ENCODE peak calls at places on chromosomes 11 and 22, in nine cellular contexts. E is astrocyte, D is hepatocyte, P is IMR-90, B is fibroblast of lung, K is HepG2, H is neural progenitor cell, Y is endothelial cell of umbilical vein, S is DND-41. T is an unnamed sample.

GRCh38 chr11:26905368-26905767 is 88.5 kb upstream of the FIBIN start:
- DNase-seq in E (peak; percentile 44), D (no peak), P (peak; percentile 4), B (peak; percentile 51), K (no peak), H (peak; percentile 32), Y (no peak), S (no peak), T (peak; percentile 22)

GRCh38 chr11:113505541-113506375 is 30.6 kb upstream of the DRD2 start:
- DNase-seq in E (peak; percentile 82), D (peak; percentile 26), P (peak; percentile 36), B (peak; percentile 85), K (peak; percentile 55), H (peak; percentile 33), Y (no peak), S (no peak), T (no peak)

GRCh38 chr11:11731311-11732083 is 109.7 kb upstream of the GALNT18 start:
- DNase-seq in E (peak; percentile 61), D (no peak), P (peak; percentile 73), B (peak; percentile 78), K (no peak), H (no peak), Y (no peak), S (no peak), T (no peak)

GRCh38 chr11:71293961-71294782 is 41.8 kb upstream of the SHANK2 start:
- DNase-seq in E (no peak), D (no peak), P (no peak), B (no peak), K (no peak), H (no peak), Y (no peak), S (no peak), T (no peak)

GRCh38 chr11:128236506-128237498 is 350.6 kb downstream of the ETS1 start:
- DNase-seq in E (no peak), D (no peak), P (no peak), B (no peak), K (no peak), H (no peak), Y (no peak), S (no peak), T (no peak)

GRCh38 chr11:33060271-33060670 is 20.9 kb downstream of the TCP11L1 start:
- DNase-seq in E (no peak), D (no peak), P (no peak), B (no peak), K (no peak), H (no peak), Y (no peak), S (no peak), T (no peak)

GRCh38 chr11:128294685-128295079 is 292.7 kb downstream of the ETS1 start:
- DNase-seq in E (peak; percentile 71), D (no peak), P (peak; percentile 63), B (peak; percentile 78), K (no peak), H (no peak), Y (peak; percentile 37), S (no peak), T (no peak)

GRCh38 chr11:122717264-122717867 is 61.8 kb downstream of the UBASH3B start:
- DNase-seq in E (no peak), D (no peak), P (no peak), B (no peak), K (no peak), H (no peak), Y (no peak), S (peak; percentile 92), T (peak; percentile 14)

GRCh38 chr22:41289681-41290080 is 3.7 kb upstream of the RANGAP1 start:
- DNase-seq in E (no peak), D (no peak), P (no peak), B (no peak), K (no peak), H (no peak), Y (no peak), S (no peak), T (peak; percentile 80)

GRCh38 chr11:40129276-40129675 is 1330.2 kb downstream of the LRRC4C start:
- DNase-seq in E (no peak), D (peak; percentile 40), P (no peak), B (no peak), K (no peak), H (peak; percentile 40), Y (no peak), S (no peak), T (no peak)

GRCh38 chr11:47270331-47271271 is 668 bp downstream of the MADD start:
- DNase-seq in E (peak; percentile 61), D (peak; percentile 46), P (peak; percentile 72), B (peak; percentile 64), K (peak; percentile 49), H (no peak), Y (peak; percentile 26), S (peak; percentile 33), T (peak; percentile 92)

GRCh38 chr11:724063-724732 is 18.2 kb downstream of the EPS8L2 start:
- DNase-seq in E (no peak), D (no peak), P (no peak), B (no peak), K (no peak), H (no peak), Y (no peak), S (no peak), T (peak; percentile 59)

GRCh38 chr11:7637447-7638157 is 35.7 kb downstream of the CYB5R2 start:
- DNase-seq in E (peak; percentile 17), D (no peak), P (peak; percentile 65), B (peak; percentile 34), K (no peak), H (no peak), Y (peak; percentile 62), S (no peak), T (peak; percentile 90)

GRCh38 chr11:72574046-72574445 is 100.2 kb downstream of the PDE2A start:
- DNase-seq in E (no peak), D (no peak), P (no peak), B (no peak), K (no peak), H (no peak), Y (no peak), S (no peak), T (peak; percentile 41)

GRCh38 chr11:1382429-1382828 is 7.3 kb upstream of the BRSK2 start:
- DNase-seq in E (no peak), D (no peak), P (no peak), B (no peak), K (no peak), H (no peak), Y (no peak), S (no peak), T (no peak)

DNA sequence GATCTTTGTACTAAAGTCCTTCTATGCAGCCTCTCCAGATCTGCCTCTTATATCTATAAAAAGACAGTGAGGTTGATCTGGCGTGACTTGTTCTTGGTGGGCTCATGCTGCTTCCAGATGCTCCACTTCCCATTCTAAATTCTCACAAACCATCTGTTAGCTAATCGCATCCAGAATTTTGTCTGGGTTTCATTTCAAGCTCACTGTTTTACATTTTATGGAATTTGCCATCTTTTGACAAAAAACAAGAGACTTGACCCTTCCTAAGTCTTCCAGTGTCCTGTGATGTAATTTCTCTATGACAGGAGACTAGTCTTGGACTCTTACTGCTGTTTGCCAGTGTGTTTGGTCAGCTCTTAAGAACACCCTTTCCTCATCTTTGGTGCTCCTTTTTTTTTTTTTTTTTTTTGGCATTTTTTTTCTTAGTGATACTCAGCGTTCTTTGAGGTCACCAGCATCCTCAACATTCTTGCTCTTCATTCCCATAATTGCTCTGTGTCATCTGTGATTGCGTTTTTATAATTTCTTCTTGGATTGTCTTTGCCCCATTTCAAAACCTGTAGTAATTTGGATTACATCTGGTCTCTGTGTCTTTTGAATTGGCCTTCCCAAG is 23.1 kb downstream of the CRKL start:
- DNase-seq in E (no peak), D (no peak), P (no peak), B (no peak), K (no peak), H (no peak), Y (no peak), S (no peak), T (no peak)
- H3K27me3 ChIP-seq in E (no peaks in the 10 kb centered on the region), D (no peaks in the 10 kb centered on the region), P (no peaks in the 10 kb centered on the region), B (no peaks in the 10 kb centered on the region), K (no peaks in the 10 kb centered on the region), H (no peaks in the 10 kb centered on the region), Y (no peaks in the 10 kb centered on the region), S (no peaks in the 10 kb centered on the region), T (no peaks in the 10 kb centered on the region)

DNA sequence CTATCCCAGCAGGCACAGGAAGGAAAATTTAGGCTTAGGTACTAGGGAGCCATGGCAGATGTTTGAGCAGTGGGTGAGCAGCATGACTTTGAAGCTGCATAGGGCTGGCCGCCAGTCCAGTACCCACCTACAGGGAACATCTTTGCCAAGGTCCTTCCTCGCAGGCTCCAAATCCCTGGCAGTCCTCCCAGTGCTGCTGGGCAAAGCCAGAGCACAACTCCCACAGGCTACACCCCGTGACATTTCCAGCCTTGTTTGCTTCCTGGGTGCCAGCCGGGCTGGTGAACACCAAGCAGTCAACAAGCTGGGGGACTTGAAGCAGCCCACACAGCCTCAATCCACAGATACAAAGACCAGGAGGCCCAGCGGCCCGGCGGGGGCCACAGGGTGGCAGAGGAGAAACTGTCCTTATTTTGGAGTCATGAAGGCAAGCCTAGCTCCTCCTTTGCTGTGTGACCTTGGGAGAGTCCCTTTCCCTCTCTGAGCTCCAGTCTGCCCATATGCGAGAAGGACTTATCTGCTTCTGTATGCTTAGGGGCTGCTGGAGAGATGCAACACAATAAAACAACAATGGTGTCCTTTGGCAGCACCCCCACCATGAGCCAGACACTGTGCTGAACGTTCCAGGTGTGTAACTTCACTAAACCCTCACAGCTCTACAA is 28.0 kb downstream of the TPST2 start:
- DNase-seq in E (no peak), D (no peak), P (no peak), B (no peak), K (no peak), H (no peak), Y (no peak), S (no peak), T (no peak)
- H3K4me1 ChIP-seq in E (peaks cover 6% of the 10 kb centered on the region), D (no peaks in the 10 kb centered on the region), P (peaks cover 5% of the 10 kb centered on the region), B (peaks cover 2% of the 10 kb centered on the region), K (no peaks in the 10 kb centered on the region), H (peaks cover 24% of the 10 kb centered on the region), Y (peaks cover 13% of the 10 kb centered on the region), S (no peaks in the 10 kb centered on the region), T (peaks cover 13% of the 10 kb centered on the region)

GRCh38 chr22:29717789-29718188 is 2.0 kb upstream of the CABP7 start:
- DNase-seq in E (no peak), D (no peak), P (no peak), B (no peak), K (no peak), H (no peak), Y (no peak), S (no peak), T (no peak)
- H2AFZ ChIP-seq in E (no peak overlapping the region), D (no peak overlapping the region), P (no peak overlapping the region), B (no peak overlapping the region), K (no peak overlapping the region), H (no peak overlapping the region), Y (no peak overlapping the region), S (no peak overlapping the region), T (no peak overlapping the region)

DNA sequence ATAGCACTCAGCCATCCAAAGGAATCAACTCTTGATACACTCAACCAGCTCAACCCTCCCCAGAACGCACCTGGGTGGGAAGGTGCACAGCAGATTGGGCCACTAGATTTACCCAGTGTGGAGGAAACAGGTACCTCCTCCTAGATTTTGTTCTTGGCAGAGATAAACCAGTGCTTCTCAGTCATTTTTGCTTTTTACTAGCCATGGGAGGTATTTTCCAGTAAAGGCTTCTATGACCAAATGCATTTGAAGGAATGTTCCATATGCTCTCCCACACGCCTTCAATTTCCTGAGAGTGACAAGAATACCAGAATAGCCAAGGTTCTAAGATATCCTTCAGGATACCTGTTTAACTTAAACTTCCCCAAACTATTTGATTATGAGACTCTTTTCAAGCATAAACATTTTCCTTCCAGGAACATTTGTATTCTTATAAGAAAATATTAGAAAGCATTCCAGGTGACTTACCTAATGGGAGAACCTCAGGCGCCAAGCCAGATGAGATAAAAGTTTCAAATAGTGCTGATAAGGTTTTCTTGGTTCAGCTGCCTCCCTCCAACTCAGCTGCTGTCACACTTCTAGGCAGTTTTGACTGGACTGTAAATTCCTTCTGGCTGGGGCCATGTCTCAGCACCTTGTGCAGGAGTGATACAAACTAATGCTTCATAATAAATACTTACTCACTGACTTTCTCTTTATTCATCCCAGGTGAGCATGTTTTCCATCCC is 130.9 kb downstream of the MED15 start:
- DNase-seq in E (no peak), D (peak; percentile 38), P (no peak), B (no peak), K (no peak), H (no peak), Y (no peak), S (no peak), T (peak; percentile 60)
- H3K27me3 ChIP-seq in E (peaks cover 22% of the 10 kb centered on the region), D (no peaks in the 10 kb centered on the region), P (peaks cover 57% of the 10 kb centered on the region), B (peaks cover 7% of the 10 kb centered on the region), K (no peaks in the 10 kb centered on the region), H (no peaks in the 10 kb centered on the region), Y (peaks cover 6% of the 10 kb centered on the region), S (peaks cover 6% of the 10 kb centered on the region), T (peaks cover 17% of the 10 kb centered on the region)

T was measured in osteoblast.